ENCODE peak calls at places on chromosomes 1 and 21, in nine cellular contexts. One of them, this sample, is unnamed.

GRCh38 chr1:193524616-193525015 is 338.2 kb upstream of the B3GALT2 start:
- DNase-seq in H1: no peak
- DNase-seq in K562: no peak
- DNase-seq in GM12878: no peak
- DNase-seq in HepG2: no peak
- DNase-seq in breast epithelium: no peak
- DNase-seq in stomach: no peak
- DNase-seq in transverse colon: no peak
- DNase-seq in esophagus muscularis mucosa: no peak
- DNase-seq in this sample: no peak

GRCh38 chr1:177620636-177621190 is 349.1 kb downstream of the SEC16B start:
- DNase-seq in transverse colon: no peak
- DNase-seq in breast epithelium: no peak
- DNase-seq in HepG2: no peak
- DNase-seq in stomach: no peak
- DNase-seq in K562: no peak
- DNase-seq in esophagus muscularis mucosa: no peak
- DNase-seq in GM12878: no peak
- DNase-seq in H1: no peak
- DNase-seq in this sample: no peak

GRCh38 chr1:77175230-77175844 is 43.9 kb downstream of the PIGK start:
- DNase-seq in breast epithelium: no peak
- DNase-seq in stomach: no peak
- DNase-seq in H1: no peak
- DNase-seq in esophagus muscularis mucosa: no peak
- DNase-seq in transverse colon: no peak
- DNase-seq in K562: no peak
- DNase-seq in HepG2: no peak
- DNase-seq in GM12878: no peak
- DNase-seq in this sample: no peak

GRCh38 chr1:55632058-55632457 is 416.9 kb upstream of the USP24 start:
- DNase-seq in HepG2: no peak
- DNase-seq in stomach: no peak
- DNase-seq in esophagus muscularis mucosa: no peak
- DNase-seq in transverse colon: no peak
- DNase-seq in H1: no peak
- DNase-seq in K562: no peak
- DNase-seq in breast epithelium: no peak
- DNase-seq in GM12878: no peak
- DNase-seq in this sample: no peak

GRCh38 chr1:54547601-54548388 is at the start of gene ACOT11:
- DNase-seq in H1: no peak
- DNase-seq in GM12878: no peak
- DNase-seq in transverse colon: peak
- DNase-seq in breast epithelium: no peak
- DNase-seq in K562: peak
- DNase-seq in esophagus muscularis mucosa: no peak
- DNase-seq in HepG2: peak
- DNase-seq in stomach: peak
- DNase-seq in this sample: no peak

GRCh38 chr1:67755160-67755559 is 70.2 kb downstream of the GADD45A start:
- DNase-seq in esophagus muscularis mucosa: no peak
- DNase-seq in breast epithelium: no peak
- DNase-seq in stomach: no peak
- DNase-seq in H1: no peak
- DNase-seq in K562: no peak
- DNase-seq in GM12878: peak
- DNase-seq in transverse colon: no peak
- DNase-seq in HepG2: no peak
- DNase-seq in this sample: no peak

GRCh38 chr1:12434174-12434573 is 183.8 kb downstream of the DHRS3 start:
- DNase-seq in stomach: no peak
- DNase-seq in H1: no peak
- DNase-seq in esophagus muscularis mucosa: no peak
- DNase-seq in breast epithelium: no peak
- DNase-seq in transverse colon: peak
- DNase-seq in K562: no peak
- DNase-seq in HepG2: no peak
- DNase-seq in GM12878: peak
- DNase-seq in this sample: no peak

GRCh38 chr1:16286122-16286521 is 49.1 kb upstream of the CPLANE2 start:
- DNase-seq in stomach: no peak
- DNase-seq in breast epithelium: no peak
- DNase-seq in esophagus muscularis mucosa: no peak
- DNase-seq in transverse colon: no peak
- DNase-seq in H1: no peak
- DNase-seq in K562: no peak
- DNase-seq in HepG2: no peak
- DNase-seq in GM12878: no peak
- DNase-seq in this sample: no peak

GRCh38 chr1:203133969-203134725 is 6.6 kb downstream of the ADORA1 start:
- DNase-seq in breast epithelium: peak
- DNase-seq in GM12878: no peak
- DNase-seq in esophagus muscularis mucosa: no peak
- DNase-seq in K562: no peak
- DNase-seq in stomach: no peak
- DNase-seq in transverse colon: peak
- DNase-seq in H1: no peak
- DNase-seq in HepG2: no peak
- DNase-seq in this sample: no peak

GRCh38 chr1:148362141-148362929 is 120.8 kb downstream of the PPIAL4G start:
- DNase-seq in breast epithelium: no peak
- DNase-seq in stomach: peak
- DNase-seq in HepG2: no peak
- DNase-seq in H1: peak
- DNase-seq in K562: no peak
- DNase-seq in esophagus muscularis mucosa: no peak
- DNase-seq in transverse colon: peak
- DNase-seq in GM12878: peak
- DNase-seq in this sample: no peak

GRCh38 chr1:180151508-180151907 is 3.2 kb upstream of the QSOX1 start:
- DNase-seq in transverse colon: no peak
- DNase-seq in esophagus muscularis mucosa: no peak
- DNase-seq in GM12878: no peak
- DNase-seq in HepG2: no peak
- DNase-seq in K562: no peak
- DNase-seq in breast epithelium: no peak
- DNase-seq in stomach: no peak
- DNase-seq in H1: no peak
- DNase-seq in this sample: no peak

GRCh38 chr1:111620412-111620971 is 903 bp downstream of the RAP1A start:
- DNase-seq in GM12878: no peak
- DNase-seq in stomach: no peak
- DNase-seq in K562: no peak
- DNase-seq in esophagus muscularis mucosa: no peak
- DNase-seq in HepG2: no peak
- DNase-seq in breast epithelium: no peak
- DNase-seq in transverse colon: no peak
- DNase-seq in H1: no peak
- DNase-seq in this sample: no peak

GRCh38 chr1:25571522-25571970 is 28.1 kb downstream of the LDLRAP1 start:
- DNase-seq in transverse colon: no peak
- DNase-seq in stomach: no peak
- DNase-seq in H1: no peak
- DNase-seq in GM12878: no peak
- DNase-seq in esophagus muscularis mucosa: no peak
- DNase-seq in K562: no peak
- DNase-seq in HepG2: no peak
- DNase-seq in breast epithelium: no peak
- DNase-seq in this sample: no peak

GRCh38 chr1:117368116-117369108 is 1.2 kb downstream of the MAN1A2 start:
- DNase-seq in esophagus muscularis mucosa: no peak
- DNase-seq in GM12878: no peak
- DNase-seq in HepG2: peak
- DNase-seq in breast epithelium: no peak
- DNase-seq in stomach: no peak
- DNase-seq in H1: no peak
- DNase-seq in K562: no peak
- DNase-seq in transverse colon: no peak
- DNase-seq in this sample: no peak

GRCh38 chr1:207644852-207645631 is at the start of gene CR1L:
- DNase-seq in HepG2: no peak
- DNase-seq in stomach: peak
- DNase-seq in breast epithelium: peak
- DNase-seq in GM12878: no peak
- DNase-seq in transverse colon: peak
- DNase-seq in H1: no peak
- DNase-seq in esophagus muscularis mucosa: peak
- DNase-seq in K562: peak
- DNase-seq in this sample: peak

GRCh38 chr1:12619396-12620141 is 1.6 kb upstream of the DHRS3 start:
- DNase-seq in H1: no peak
- DNase-seq in GM12878: no peak
- DNase-seq in stomach: peak
- DNase-seq in breast epithelium: peak
- DNase-seq in esophagus muscularis mucosa: peak
- DNase-seq in HepG2: peak
- DNase-seq in K562: peak
- DNase-seq in transverse colon: peak
- DNase-seq in this sample: peak

GRCh38 chr1:12629521-12629956 is 11.5 kb upstream of the DHRS3 start:
- DNase-seq in H1: peak
- DNase-seq in transverse colon: no peak
- DNase-seq in esophagus muscularis mucosa: no peak
- DNase-seq in HepG2: no peak
- DNase-seq in stomach: no peak
- DNase-seq in GM12878: no peak
- DNase-seq in breast epithelium: no peak
- DNase-seq in K562: no peak
- DNase-seq in this sample: no peak

GRCh38 chr1:212402876-212403275 is 11.8 kb downstream of the PACC1 start:
- DNase-seq in esophagus muscularis mucosa: no peak
- DNase-seq in transverse colon: no peak
- DNase-seq in breast epithelium: no peak
- DNase-seq in HepG2: no peak
- DNase-seq in H1: no peak
- DNase-seq in K562: no peak
- DNase-seq in GM12878: no peak
- DNase-seq in stomach: no peak
- DNase-seq in this sample: no peak

GRCh38 chr1:20195464-20195780 is 9.1 kb upstream of the PLA2G2C start:
- DNase-seq in HepG2: no peak
- DNase-seq in GM12878: no peak
- DNase-seq in H1: no peak
- DNase-seq in esophagus muscularis mucosa: no peak
- DNase-seq in K562: no peak
- DNase-seq in transverse colon: no peak
- DNase-seq in breast epithelium: no peak
- DNase-seq in stomach: no peak
- DNase-seq in this sample: no peak
- TF ChIP-seq POLR2A in HepG2: no peak
- TF ChIP-seq POLR2A in GM12878: no peak
- TF ChIP-seq POLR2A in H1: no peak
- TF ChIP-seq POLR2A in esophagus muscularis mucosa: no peak
- TF ChIP-seq POLR2A in K562: no peak
- TF ChIP-seq POLR2A in transverse colon: no peak
- TF ChIP-seq POLR2A in breast epithelium: no peak
- TF ChIP-seq POLR2A in stomach: no peak
- TF ChIP-seq POLR2A in this sample: no peak

GRCh38 chr21:33030633-33031032 is 4.9 kb downstream of the OLIG2 start:
- DNase-seq in GM12878: no peak
- DNase-seq in breast epithelium: no peak
- DNase-seq in esophagus muscularis mucosa: no peak
- DNase-seq in HepG2: no peak
- DNase-seq in H1: no peak
- DNase-seq in K562: no peak
- DNase-seq in transverse colon: no peak
- DNase-seq in stomach: no peak
- DNase-seq in this sample: no peak
- TF ChIP-seq POLR2AphosphoS5 in GM12878: no peak
- TF ChIP-seq POLR2AphosphoS5 in breast epithelium: no peak
- TF ChIP-seq POLR2AphosphoS5 in esophagus muscularis mucosa: no peak
- TF ChIP-seq POLR2AphosphoS5 in HepG2: no peak
- TF ChIP-seq POLR2AphosphoS5 in H1: no peak
- TF ChIP-seq POLR2AphosphoS5 in K562: no peak
- TF ChIP-seq POLR2AphosphoS5 in transverse colon: no peak
- TF ChIP-seq POLR2AphosphoS5 in stomach: no peak
- TF ChIP-seq POLR2AphosphoS5 in this sample: no peak

DNA sequence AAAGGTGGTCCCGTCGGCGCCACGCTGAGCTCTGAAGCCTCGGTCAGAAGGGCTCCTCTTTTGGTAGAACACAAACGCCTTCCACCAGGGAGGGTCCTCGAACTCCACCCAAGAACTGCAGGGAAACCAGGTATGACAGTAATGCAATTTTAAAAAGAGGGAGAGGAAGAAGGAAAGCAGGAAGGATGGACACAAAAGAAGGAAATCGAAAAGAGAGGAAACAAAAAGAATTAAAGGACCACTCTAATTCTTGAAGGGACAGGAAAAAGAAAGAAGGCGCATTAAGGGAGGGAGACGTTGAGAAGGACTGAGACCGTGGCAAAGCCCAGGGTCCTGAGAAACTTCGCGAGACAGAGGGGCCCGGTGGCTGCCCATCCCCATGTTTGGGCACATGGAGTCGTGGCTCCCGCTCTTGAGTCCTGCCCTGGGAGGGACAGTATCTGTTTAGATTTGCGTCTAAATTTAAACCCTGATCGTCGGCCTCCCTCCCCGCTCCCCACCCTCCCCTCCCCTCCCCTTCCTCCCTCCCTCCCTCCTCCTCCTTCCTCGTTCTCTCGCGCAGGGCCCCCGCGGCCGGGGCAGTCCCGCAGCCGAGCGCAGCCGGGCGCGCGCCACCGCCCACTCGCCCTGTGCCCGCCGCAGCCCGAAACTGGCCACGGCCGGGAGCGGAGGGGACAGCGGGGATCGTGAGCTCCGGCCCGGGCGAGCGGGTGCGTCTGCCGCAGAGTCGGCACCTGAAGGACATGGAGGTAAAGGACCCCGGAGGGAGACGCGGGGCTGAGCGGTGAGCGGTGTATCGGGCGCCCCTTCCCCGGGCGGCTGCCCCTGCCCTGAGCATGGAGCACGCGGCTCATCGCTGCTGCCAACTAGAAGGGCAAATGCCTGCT is at the start of gene RCSD1:
- DNase-seq in K562: peak
- DNase-seq in breast epithelium: no peak
- DNase-seq in transverse colon: peak
- DNase-seq in HepG2: no peak
- DNase-seq in stomach: peak
- DNase-seq in H1: no peak
- DNase-seq in GM12878: no peak
- DNase-seq in esophagus muscularis mucosa: no peak
- DNase-seq in this sample: peak
- TF ChIP-seq POLR2A in K562: peak
- TF ChIP-seq POLR2A in breast epithelium: no peak
- TF ChIP-seq POLR2A in transverse colon: no peak
- TF ChIP-seq POLR2A in HepG2: no peak
- TF ChIP-seq POLR2A in stomach: no peak
- TF ChIP-seq POLR2A in H1: no peak
- TF ChIP-seq POLR2A in GM12878: peak
- TF ChIP-seq POLR2A in esophagus muscularis mucosa: no peak
- TF ChIP-seq POLR2A in this sample: peak

DNA sequence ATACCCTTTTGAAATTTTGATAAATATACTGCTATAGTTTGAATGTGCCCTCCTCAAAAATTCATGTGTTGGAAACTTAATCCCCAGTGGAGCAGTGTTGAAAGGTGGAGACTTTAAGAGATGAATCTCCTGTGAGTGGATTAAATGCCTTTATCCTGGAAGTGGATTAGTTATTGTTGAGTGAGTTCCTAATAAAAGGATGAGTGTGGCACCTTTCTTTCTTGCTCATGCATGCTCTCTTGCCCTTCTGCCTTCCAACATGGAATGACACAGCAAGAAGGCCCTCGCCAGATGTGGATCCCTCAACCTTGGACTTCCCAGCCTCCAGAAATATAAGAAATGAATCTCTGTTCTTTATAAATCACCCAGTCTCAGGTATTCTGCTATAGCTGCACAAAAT is 51.8 kb downstream of the CD160 start:
- DNase-seq in HepG2: no peak
- DNase-seq in GM12878: no peak
- DNase-seq in breast epithelium: no peak
- DNase-seq in transverse colon: no peak
- DNase-seq in K562: no peak
- DNase-seq in stomach: no peak
- DNase-seq in esophagus muscularis mucosa: no peak
- DNase-seq in H1: no peak
- DNase-seq in this sample: no peak
- TF ChIP-seq POLR2AphosphoS5 in HepG2: no peak
- TF ChIP-seq POLR2AphosphoS5 in GM12878: no peak
- TF ChIP-seq POLR2AphosphoS5 in breast epithelium: no peak
- TF ChIP-seq POLR2AphosphoS5 in transverse colon: no peak
- TF ChIP-seq POLR2AphosphoS5 in K562: no peak
- TF ChIP-seq POLR2AphosphoS5 in stomach: no peak
- TF ChIP-seq POLR2AphosphoS5 in esophagus muscularis mucosa: no peak
- TF ChIP-seq POLR2AphosphoS5 in H1: no peak
- TF ChIP-seq POLR2AphosphoS5 in this sample: no peak